ENCODE peak calls at places on chromosomes 1 and 21, in seven cellular contexts. Q is SJSA1; U is effector memory CD4-positive, alpha-beta T cell; E is Peyer's patch; S is epithelial cell of prostate; Y is upper lobe of right lung; X is sigmoid colon. H is an unnamed sample.
A peak's percentile ranks its signal among the peaks of the same experiment; 100 is the strongest.

GRCh38 chr1:241701483-241702290 is 49.6 kb downstream of the WDR64 start:
- DNase-seq in S (no peak), Q (no peak), U (no peak), E (no peak), X (no peak), Y (no peak), H (no peak)

GRCh38 chr1:210301254-210301955 is 27.3 kb upstream of the HHAT start:
- DNase-seq in S (no peak), Q (no peak), U (no peak), X (no peak), Y (no peak), E (no peak), H (no peak)

GRCh38 chr1:183138301-183138700 is 47.8 kb upstream of the LAMC2 start:
- DNase-seq in S (no peak), X (no peak), Q (no peak), U (no peak), Y (no peak), E (no peak), H (no peak)

GRCh38 chr1:173422456-173422976 is 54.6 kb upstream of the PRDX6 start:
- DNase-seq in X (no peak), Y (no peak), U (no peak), E (no peak), S (no peak), Q (no peak), H (no peak)

GRCh38 chr21:25457411-25457810 is 149.9 kb downstream of the MRPL39 start:
- DNase-seq in E (no peak), Q (no peak), U (no peak), Y (no peak), X (no peak), S (peak; percentile 67), H (no peak)

GRCh38 chr1:204426035-204426436 is 14.4 kb upstream of the PPP1R15B start:
- DNase-seq in S (no peak), X (no peak), E (peak; percentile 54), U (no peak), Q (peak; percentile 33), Y (no peak), H (no peak)

GRCh38 chr1:183946309-183946591 is 91.3 kb downstream of the COLGALT2 start:
- DNase-seq in Q (no peak), X (no peak), E (no peak), U (no peak), Y (no peak), S (no peak), H (no peak)

GRCh38 chr1:85654066-85654782 is 54.0 kb downstream of the ZNHIT6 start:
- DNase-seq in S (no peak), Q (no peak), U (no peak), E (no peak), Y (no peak), X (no peak), H (no peak)

GRCh38 chr1:6960291-6960758 is 175.1 kb downstream of the CAMTA1 start:
- DNase-seq in U (no peak), S (no peak), Y (no peak), Q (no peak), X (no peak), E (no peak), H (no peak)

GRCh38 chr1:19262728-19263127 is 11.1 kb downstream of the MRTO4 start:
- DNase-seq in X (no peak), Q (no peak), Y (no peak), E (no peak), U (no peak), S (no peak), H (no peak)

GRCh38 chr1:53541263-53541625 is 82.0 kb downstream of the DMRTB1 start:
- DNase-seq in U (no peak), Q (no peak), Y (no peak), E (no peak), X (no peak), S (no peak), H (no peak)

GRCh38 chr1:203045821-203046594 is 19.7 kb downstream of the PPFIA4 start:
- DNase-seq in E (no peak), U (no peak), Y (no peak), Q (no peak), S (no peak), X (no peak), H (no peak)

GRCh38 chr1:214281902-214282695 is 1.1 kb downstream of the SMYD2 start:
- DNase-seq in S (peak; percentile 33), Q (peak; percentile 66), U (no peak), X (peak; percentile 85), E (peak; percentile 54), Y (no peak), H (peak; percentile 67)

GRCh38 chr1:44072204-44072603 is 40.9 kb upstream of the SLC6A9 start:
- DNase-seq in Q (peak; percentile 79), X (no peak), S (no peak), Y (no peak), E (no peak), U (no peak), H (no peak)

GRCh38 chr1:60170709-60171108 is 97.1 kb upstream of the C1orf87 start:
- DNase-seq in E (no peak), X (no peak), S (no peak), Y (no peak), U (no peak), Q (no peak), H (no peak)

GRCh38 chr1:94014635-94015488 is 105.6 kb upstream of the GCLM start:
- DNase-seq in Y (no peak), S (no peak), U (no peak), E (no peak), X (no peak), Q (no peak), H (no peak)

GRCh38 chr1:111484391-111484790 is 10.6 kb downstream of the C1orf162 start:
- DNase-seq in Y (no peak), U (no peak), E (no peak), X (no peak), S (no peak), Q (no peak), H (no peak)

GRCh38 chr1:66242646-66243547 is 291.1 kb upstream of the SGIP1 start:
- DNase-seq in U (peak; percentile 65), X (peak; percentile 95), S (no peak), Y (peak; percentile 88), Q (peak; percentile 80), E (peak; percentile 91), H (peak; percentile 83)

GRCh38 chr1:171438441-171438840 is 46.9 kb upstream of the PRRC2C start:
- DNase-seq in Y (no peak), E (no peak), Q (peak; percentile 74), S (peak; percentile 83), X (peak; percentile 68), U (no peak), H (peak; percentile 84)

GRCh38 chr1:59043796-59044195 is 253.1 kb upstream of the FGGY start:
- DNase-seq in S (peak; percentile 27), Q (no peak), E (peak; percentile 90), X (peak; percentile 93), Y (no peak), U (no peak), H (peak; percentile 85)

GRCh38 chr21:25885405-25885804 is 150.6 kb downstream of the GABPA start:
- DNase-seq in Y (no peak), U (no peak), Q (no peak), E (no peak), X (no peak), S (no peak), H (no peak)

GRCh38 chr1:3271866-3272265 is 182.6 kb upstream of the ARHGEF16 start:
- DNase-seq in X (no peak), U (no peak), Y (no peak), E (no peak), Q (no peak), S (no peak), H (no peak)

GRCh38 chr21:27787046-27787445 is 820.2 kb upstream of the ADAMTS5 start:
- DNase-seq in Q (no peak), U (no peak), Y (no peak), E (no peak), X (no peak), S (no peak), H (no peak)

GRCh38 chr1:246214708-246215504 is 292.2 kb downstream of the SMYD3 start:
- DNase-seq in S (peak; percentile 70), Y (no peak), U (no peak), E (peak; percentile 52), X (peak; percentile 79), Q (peak; percentile 84), H (no peak)

DNA sequence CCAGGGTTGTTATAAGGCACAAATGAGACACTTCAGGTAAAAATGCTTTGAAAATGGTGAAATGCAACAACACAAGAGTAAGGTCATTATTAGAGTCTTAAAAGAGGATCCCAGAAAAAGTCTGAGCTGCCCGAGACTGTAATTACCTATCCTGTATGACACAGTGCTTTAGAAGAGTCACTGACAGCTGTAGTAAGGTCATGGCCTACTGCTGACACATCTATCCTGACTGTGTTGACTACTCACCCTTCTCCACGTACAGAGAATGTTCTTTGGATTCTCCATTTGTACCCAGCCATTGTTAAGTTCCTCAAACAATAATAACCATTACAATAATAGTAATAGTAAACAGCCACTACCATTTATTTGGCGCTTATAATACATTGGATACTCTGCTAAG is 104.4 kb downstream of the CACHD1 start:
- DNase-seq in Q (no peak), X (no peak), U (no peak), E (no peak), Y (no peak), S (no peak), H (no peak)
- H3K27ac ChIP-seq in Q (no peak overlapping the region), X (no peak overlapping the region), U (no peak overlapping the region), E (no peak overlapping the region), Y (no peak overlapping the region), S (no peak overlapping the region), H (no peak overlapping the region)

DNA sequence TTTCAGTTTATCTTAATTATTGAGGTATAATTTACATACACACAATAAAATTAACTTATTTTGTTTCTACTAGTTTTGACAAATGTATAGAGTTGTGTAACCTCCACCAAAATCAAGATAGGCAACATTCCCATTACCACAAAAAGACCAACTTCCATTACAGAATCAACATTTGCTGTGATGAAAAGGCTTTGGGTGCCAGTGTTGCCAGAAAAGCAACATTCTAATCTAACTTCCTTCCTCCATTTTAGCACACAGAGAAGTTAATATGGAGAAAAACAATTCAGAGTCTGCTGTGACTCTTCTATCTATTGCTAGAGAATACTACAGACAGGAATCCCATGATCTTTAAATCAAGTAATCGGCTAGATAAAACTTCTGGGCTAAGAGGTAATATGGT is 245.3 kb downstream of the RERE start:
- DNase-seq in E (no peak), Q (no peak), Y (no peak), U (no peak), X (no peak), S (no peak), H (no peak)
- H3K27ac ChIP-seq in E (no peak overlapping the region), Q (no peak overlapping the region), Y (peak overlapping the region; percentile 52), U (no peak overlapping the region), X (no peak overlapping the region), S (no peak overlapping the region), H (no peak overlapping the region)

GRCh38 chr1:8203056-8203455 is 114.9 kb upstream of the SLC45A1 start:
- DNase-seq in E (no peak), U (no peak), Y (no peak), S (no peak), X (no peak), Q (no peak), H (no peak)
- H3K27ac ChIP-seq in E (peak overlapping the region; percentile 43), U (no peak overlapping the region), Y (peak overlapping the region; percentile 79), S (peak overlapping the region; percentile 96), X (peak overlapping the region; percentile 94), Q (no peak overlapping the region), H (no peak overlapping the region)

DNA sequence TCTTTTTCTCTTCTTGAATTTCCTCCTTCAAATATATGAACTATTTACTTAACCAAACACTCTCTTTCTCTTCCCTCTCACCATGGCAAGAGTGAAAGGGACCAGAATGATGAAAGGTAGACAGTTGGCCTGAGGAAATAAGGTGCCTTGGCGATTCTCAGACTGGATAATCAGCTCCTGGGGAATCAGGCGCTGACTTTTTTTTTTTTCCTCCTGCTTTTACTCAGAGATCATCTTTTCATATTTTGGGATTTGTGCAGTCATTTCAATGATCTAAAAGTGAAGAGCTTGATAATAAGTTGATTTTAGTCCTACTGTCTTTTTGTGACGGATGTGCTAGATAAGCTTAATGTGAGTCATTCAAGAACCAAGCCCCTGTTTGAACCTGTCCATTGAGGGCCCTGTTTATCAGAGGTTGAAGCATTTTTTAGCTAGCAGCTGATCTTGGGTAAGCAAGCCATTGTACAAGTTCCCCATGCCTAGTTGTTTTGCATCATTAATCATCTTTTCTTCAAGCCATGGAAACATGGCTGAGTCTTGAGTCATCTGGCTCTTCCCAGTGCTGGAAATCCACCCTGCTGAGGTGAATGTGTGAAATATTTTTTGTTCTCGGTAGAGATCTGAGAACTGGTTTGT is 40.8 kb downstream of the ITSN1 start:
- DNase-seq in Y (no peak), U (no peak), S (peak; percentile 91), Q (peak; percentile 70), E (no peak), X (no peak), H (no peak)
- H3K27ac ChIP-seq in Y (no peak overlapping the region), U (no peak overlapping the region), S (peak overlapping the region; percentile 91), Q (peak overlapping the region; percentile 87), E (no peak overlapping the region), X (no peak overlapping the region), H (peak overlapping the region; percentile 68)

H was measured in suprapubic skin.